ENCODE peak calls at places on chromosomes 3 and 15, in four cellular contexts. W, I, R and N are unnamed samples.

GRCh38 chr15:52080031-52080430 is 32.5 kb downstream of the BCL2L10 start:
- DNase-seq in W (no peak), R (no peak), I (no peak), N (no peak)

GRCh38 chr15:39478996-39479395 is 101.9 kb upstream of the THBS1 start:
- DNase-seq in W (no peak), R (no peak), I (no peak), N (no peak)

GRCh38 chr15:76274226-76274625 is 37.0 kb downstream of the ETFA start:
- DNase-seq in I (peak; percentile 37), R (no peak), W (no peak), N (no peak)

GRCh38 chr15:59741274-59741906 is 52.3 kb upstream of the BNIP2 start:
- DNase-seq in R (no peak), W (no peak), I (peak; percentile 38), N (no peak)

GRCh38 chr3:107574650-107575049 is 51.9 kb downstream of the BBX start:
- DNase-seq in W (peak; percentile 32), I (peak; percentile 66), R (no peak), N (no peak)

GRCh38 chr3:117786339-117786738 is 1076.8 kb downstream of the TUSC7 start:
- DNase-seq in R (no peak), I (no peak), W (no peak), N (no peak)

GRCh38 chr3:65508743-65509422 is 529.8 kb downstream of the MAGI1 start:
- DNase-seq in W (no peak), R (no peak), I (no peak), N (no peak)

GRCh38 chr3:36166477-36166876 is 213.8 kb upstream of the STAC start:
- DNase-seq in I (peak; percentile 91), R (no peak), W (no peak), N (no peak)

GRCh38 chr3:10753964-10754363 is 62.1 kb upstream of the SLC6A11 start:
- DNase-seq in I (peak; percentile 62), W (peak; percentile 44), R (no peak), N (no peak)

GRCh38 chr15:70947369-70948335 is 55.0 kb downstream of the LRRC49 start:
- DNase-seq in R (no peak), I (no peak), W (no peak), N (no peak)

GRCh38 chr15:70535071-70535954 is 228.0 kb downstream of the UACA start:
- DNase-seq in R (no peak), W (no peak), I (no peak), N (peak; percentile 44)

GRCh38 chr3:142962520-142963265 is 781 bp downstream of the PAQR9 start:
- DNase-seq in W (no peak), R (no peak), I (no peak), N (no peak)

GRCh38 chr3:189903562-189904250 is 217.0 kb downstream of the P3H2 start:
- DNase-seq in R (no peak), I (no peak), W (no peak), N (no peak)

GRCh38 chr3:59451041-59451763 is 401.4 kb upstream of the CFAP20DC start:
- DNase-seq in I (no peak), W (peak; percentile 12), R (no peak), N (no peak)

GRCh38 chr3:135077186-135077585 is 282.1 kb downstream of the EPHB1 start:
- DNase-seq in R (no peak), I (no peak), W (no peak), N (no peak)

GRCh38 chr3:187025656-187026320 is 95.5 kb downstream of the ST6GAL1 start:
- DNase-seq in R (no peak), I (no peak), W (no peak), N (no peak)

DNA sequence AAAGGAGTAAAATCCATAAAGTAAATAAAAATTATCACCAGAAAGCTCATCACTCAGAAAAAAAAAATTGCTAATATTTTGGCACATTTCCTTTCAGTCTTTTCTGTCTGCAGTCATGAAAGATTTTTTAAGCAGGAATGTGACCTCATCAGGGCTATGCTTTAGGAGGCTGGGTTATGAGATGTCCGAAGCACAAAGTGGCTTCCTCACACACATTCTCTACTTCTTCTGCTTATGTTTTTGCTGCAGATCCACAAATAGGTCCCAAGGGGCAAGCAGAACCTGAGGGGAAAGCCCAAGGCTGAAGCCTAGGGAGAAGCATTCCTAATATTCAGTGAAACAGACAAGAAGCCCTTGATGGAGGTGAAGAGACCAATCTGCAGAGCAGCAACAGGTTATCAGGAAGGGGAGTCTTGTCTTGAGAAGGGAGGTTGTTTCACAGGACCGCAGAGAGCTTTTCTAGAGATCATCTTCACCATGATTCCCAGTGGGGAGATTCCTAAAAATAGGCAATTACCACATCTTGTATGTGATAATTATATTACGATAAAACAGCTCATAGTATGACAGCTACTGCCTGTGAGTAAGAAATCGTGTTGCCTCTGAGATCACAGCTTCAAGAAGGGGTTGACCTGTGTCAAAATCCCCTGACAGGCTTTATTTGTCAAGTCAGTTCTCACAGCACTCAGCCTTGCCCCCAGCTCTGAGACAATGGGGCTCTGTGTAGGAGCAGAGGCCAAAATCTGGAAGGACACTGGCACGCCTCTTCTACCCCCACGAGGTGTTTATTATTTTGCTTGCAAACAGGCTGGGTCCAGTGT is 60.5 kb downstream of the IGF2BP2 start:
- DNase-seq in I (peak; percentile 81), W (no peak), R (no peak), N (no peak)
- H3K27ac ChIP-seq in I (peak overlapping the region; percentile 64), W (peak overlapping the region; percentile 47), R (peak overlapping the region; percentile 91), N (peak overlapping the region; percentile 11)

GRCh38 chr3:27729748-27730611 is 7.9 kb upstream of the EOMES start:
- DNase-seq in I (peak; percentile 50), R (no peak), W (no peak), N (no peak)
- H3K4me3 ChIP-seq in I (peak overlapping the region; percentile 45), R (peak overlapping the region; percentile 8), W (peak overlapping the region; percentile 14), N (peak overlapping the region; percentile 37)

GRCh38 chr3:73405853-73406252 is 218.9 kb downstream of the PDZRN3 start:
- DNase-seq in R (no peak), I (peak; percentile 68), W (no peak), N (no peak)
- H3K27ac ChIP-seq in R (peak overlapping the region; percentile 87), I (peak overlapping the region; percentile 16), W (no peak overlapping the region), N (no peak overlapping the region)

GRCh38 chr3:43632986-43633385 is 11.2 kb upstream of the ANO10 start:
- DNase-seq in R (no peak), W (no peak), I (no peak), N (no peak)

GRCh38 chr3:43641306-43642114 is 19.7 kb upstream of the ANO10 start:
- DNase-seq in I (peak; percentile 68), W (no peak), R (no peak), N (no peak)

GRCh38 chr3:43644443-43644842 is 22.6 kb upstream of the ANO10 start:
- DNase-seq in R (no peak), W (no peak), I (no peak), N (no peak)

GRCh38 chr3:43637702-43638101 is 15.9 kb upstream of the ANO10 start:
- DNase-seq in W (no peak), I (no peak), R (no peak), N (no peak)

DNA sequence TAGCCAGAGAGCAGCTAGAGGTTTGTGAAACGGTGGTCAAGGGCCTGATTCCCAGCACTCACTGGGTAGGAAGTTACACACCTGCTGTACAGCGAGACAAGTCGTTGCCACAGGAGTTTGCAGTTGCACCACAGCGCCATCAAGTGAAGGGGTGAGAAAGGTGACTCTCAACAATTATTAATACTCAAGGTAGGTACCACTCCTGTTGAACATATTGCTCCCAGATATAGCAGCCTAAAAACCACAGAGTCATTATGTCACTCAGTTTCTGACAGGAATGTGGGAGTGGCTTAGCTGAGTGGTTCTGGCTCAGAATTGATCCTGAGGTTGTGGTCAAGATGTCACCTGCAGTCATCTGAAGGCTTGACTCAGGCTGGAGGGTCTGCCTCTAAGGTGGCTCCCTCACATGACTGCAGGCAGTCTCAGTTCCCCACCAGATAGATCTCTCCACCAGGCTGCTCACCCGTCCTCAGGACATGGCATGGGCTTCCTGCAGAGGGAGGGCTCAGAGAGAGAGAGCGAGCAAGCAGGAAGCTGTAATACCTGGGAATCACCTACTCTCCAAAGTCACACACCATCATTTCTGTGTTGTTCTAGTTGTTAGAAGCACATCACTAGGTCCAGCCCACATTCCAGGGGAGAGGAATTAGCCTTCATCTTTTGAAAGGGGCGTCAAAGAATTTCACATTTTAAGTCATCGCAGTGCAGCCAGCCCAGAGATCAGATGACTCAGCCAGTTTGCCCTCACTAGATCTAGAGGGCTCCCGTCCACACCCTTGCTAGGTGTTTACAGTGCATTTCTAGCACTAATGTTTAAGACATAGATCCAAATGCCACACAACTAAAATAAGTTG is 17.0 kb upstream of the ANO10 start:
- DNase-seq in I (peak; percentile 42), W (no peak), R (no peak), N (no peak)
- H3K4me3 ChIP-seq in I (no peak overlapping the region), W (no peak overlapping the region), R (no peak overlapping the region), N (no peak overlapping the region)

GRCh38 chr3:147930417-147930816 is 521.3 kb downstream of the ZIC1 start:
- DNase-seq in I (peak; percentile 81), R (no peak), W (no peak), N (no peak)
- H3K27ac ChIP-seq in I (peak overlapping the region; percentile 28), R (no peak overlapping the region), W (no peak overlapping the region), N (no peak overlapping the region)